ENCODE peak calls at places on chromosomes 11 and 22, in nine cellular contexts. E, I, W, X, U, K, J, Z and Q are unnamed samples.

GRCh38 chr22:17753401-17753989 is 20.8 kb downstream of the BID start:
- DNase-seq in X (no peak), K (no peak), I (peak), E (no peak), J (no peak), Z (no peak), U (peak), W (no peak), Q (no peak)

GRCh38 chr11:131025020-131025419 is 108.7 kb upstream of the SNX19 start:
- DNase-seq in U (no peak), K (peak), Z (peak), E (no peak), J (peak), I (peak), X (no peak), W (no peak), Q (no peak)

GRCh38 chr11:76673164-76674142 is 2.9 kb upstream of the LRRC32 start:
- DNase-seq in J (no peak), W (no peak), E (no peak), I (no peak), K (no peak), U (no peak), Z (no peak), X (no peak), Q (no peak)

GRCh38 chr11:75802913-75803820 is 11.8 kb upstream of the UVRAG start:
- DNase-seq in J (peak), I (peak), W (peak), Z (peak), K (peak), U (peak), X (no peak), E (peak), Q (no peak)

GRCh38 chr22:31829505-31829904 is 75.7 kb downstream of the DEPDC5 start:
- DNase-seq in W (no peak), J (peak), E (peak), K (peak), I (peak), X (no peak), U (peak), Z (peak), Q (no peak)

GRCh38 chr11:65209711-65210360 is 28.1 kb downstream of the CAPN1 start:
- DNase-seq in Z (peak), I (no peak), U (no peak), X (no peak), K (no peak), E (no peak), W (no peak), J (no peak), Q (no peak)

GRCh38 chr11:295351-296205 is 3.7 kb downstream of the IFITM5 start:
- DNase-seq in E (no peak), U (no peak), W (no peak), K (no peak), X (no peak), Z (no peak), I (no peak), J (no peak), Q (no peak)

GRCh38 chr11:72808415-72808814 is 5.8 kb upstream of the ATG16L2 start:
- DNase-seq in E (no peak), W (no peak), J (no peak), I (no peak), K (no peak), Z (no peak), X (no peak), U (no peak), Q (no peak)

GRCh38 chr11:10539339-10539738 is 1.6 kb downstream of the RNF141 start:
- DNase-seq in X (no peak), W (no peak), J (no peak), I (no peak), U (no peak), E (no peak), K (no peak), Z (peak), Q (no peak)